ENCODE peak calls at places on chromosomes 6 and 20, in ten cellular contexts. Z is activated naive CD4-positive, alpha-beta T cell treated with anti-CD3 and anti-CD28 coated beads, Interleukin-2, amount 50 U/mL, for 16 hours; F is lower lobe of right lung; Y is posterior cingulate gyrus; J is AG10803; L is DMS153; O is islet precursor cell; T is NCI-H1105; K is stimulated activated CD4-positive, alpha-beta T cell treated with anti-CD3 and anti-CD28 coated beads, Interleukin-2, amount 100 ng/mL, for 48 hours; A is CD4-positive, CD25-positive, alpha-beta regulatory T cell. C is an unnamed sample.

GRCh38 chr20:24968278-24968677 is 19.2 kb downstream of the CST7 start:
- DNase-seq in Z (no peak), F (peak; percentile 6), Y (peak; percentile 35), J (no peak), L (peak; percentile 24), O (no peak), T (peak; percentile 49), K (no peak), A (no peak), C (peak; percentile 11)

GRCh38 chr6:37809144-37809543 is 10.4 kb upstream of the ZFAND3 start:
- DNase-seq in Z (no peak), F (no peak), Y (no peak), J (peak; percentile 35), L (no peak), O (no peak), T (no peak), K (no peak), A (no peak), C (no peak)

GRCh38 chr6:17446713-17447112 is 53.3 kb downstream of the CAP2 start:
- DNase-seq in Z (no peak), F (no peak), Y (no peak), J (no peak), L (no peak), O (no peak), T (no peak), K (no peak), A (no peak), C (peak; percentile 51)

GRCh38 chr6:131372535-131372934 is 200.5 kb upstream of the ARG1 start:
- DNase-seq in Z (no peak), F (no peak), Y (no peak), J (peak; percentile 17), L (no peak), O (no peak), T (no peak), K (no peak), A (no peak), C (no peak)

GRCh38 chr6:106757267-106757666 is 127.9 kb downstream of the QRSL1 start:
- DNase-seq in Z (no peak), F (no peak), Y (no peak), J (no peak), L (peak; percentile 73), O (no peak), T (no peak), K (no peak), A (no peak), C (no peak)

GRCh38 chr6:163066200-163066599 is 338.4 kb downstream of the PACRG start:
- DNase-seq in Z (no peak), F (no peak), Y (no peak), J (no peak), L (no peak), O (no peak), T (no peak), K (no peak), A (no peak), C (no peak)

GRCh38 chr20:44527716-44528199 is 5.9 kb upstream of the SERINC3 start:
- DNase-seq in Z (no peak), F (no peak), Y (no peak), J (no peak), L (no peak), O (no peak), T (no peak), K (no peak), A (no peak), C (no peak)

GRCh38 chr20:29326376-29327070 is 1930.9 kb upstream of the DEFB115 start:
- DNase-seq in Z (no peak), F (no peak), Y (peak; percentile 73), J (no peak), L (no peak), O (peak; percentile 51), T (no peak), K (no peak), A (no peak), C (no peak)

GRCh38 chr6:159062564-159062945 is 17.8 kb upstream of the TAGAP start:
- DNase-seq in Z (peak; percentile 43), F (no peak), Y (no peak), J (no peak), L (no peak), O (peak; percentile 15), T (no peak), K (no peak), A (peak; percentile 92), C (peak; percentile 8)

GRCh38 chr6:146543940-146544661 is 468 bp downstream of the RAB32 start:
- DNase-seq in Z (peak; percentile 7), F (peak; percentile 71), Y (peak; percentile 80), J (peak; percentile 64), L (no peak), O (peak; percentile 75), T (no peak), K (no peak), A (no peak), C (peak; percentile 81)

GRCh38 chr6:95959291-95959690 is 56.5 kb upstream of the FUT9 start:
- DNase-seq in Z (no peak), F (no peak), Y (no peak), J (no peak), L (no peak), O (no peak), T (no peak), K (no peak), A (no peak), C (no peak)

GRCh38 chr20:47038581-47039560 is 144.2 kb downstream of the EYA2 start:
- DNase-seq in Z (no peak), F (no peak), Y (no peak), J (peak; percentile 42), L (no peak), O (no peak), T (no peak), K (no peak), A (no peak), C (no peak)

GRCh38 chr6:34696189-34696738 is 303 bp downstream of the ILRUN start:
- DNase-seq in Z (no peak), F (peak; percentile 77), Y (no peak), J (peak; percentile 43), L (no peak), O (no peak), T (no peak), K (no peak), A (no peak), C (no peak)

GRCh38 chr6:56595490-56596122 is 47.1 kb downstream of the DST start:
- DNase-seq in Z (peak; percentile 52), F (no peak), Y (no peak), J (peak; percentile 68), L (no peak), O (no peak), T (peak; percentile 64), K (peak; percentile 48), A (peak; percentile 70), C (peak; percentile 76)

GRCh38 chr6:26205625-26206574 is 118.7 kb downstream of the HFE start:
- DNase-seq in Z (no peak), F (no peak), Y (no peak), J (peak; percentile 87), L (peak; percentile 28), O (peak; percentile 64), T (no peak), K (no peak), A (peak; percentile 59), C (peak; percentile 65)

C was measured in endodermal cell.